ENCODE peak calls at places on chromosomes 6 and 20, in five cellular contexts. I is AG09309, B is tibial artery, M is upper lobe of left lung, K is fibroblast of pulmonary artery. Q is an unnamed sample.

GRCh38 chr20:38724603-38725457 is 544 bp downstream of the SLC32A1 start:
- DNase-seq in B (no peak), K (no peak), M (peak; percentile 66), I (no peak), Q (no peak)

GRCh38 chr20:5667703-5668528 is 82.3 kb upstream of the SHLD1 start:
- DNase-seq in M (no peak), I (no peak), B (no peak), K (no peak), Q (no peak)

GRCh38 chr20:21240394-21240793 is 62.7 kb upstream of the XRN2 start:
- DNase-seq in I (no peak), B (no peak), K (no peak), M (no peak), Q (no peak)

GRCh38 chr6:4291453-4292403 is 156.4 kb upstream of the ECI2 start:
- DNase-seq in B (no peak), K (peak; percentile 39), M (no peak), I (no peak), Q (no peak)

GRCh38 chr6:64908104-64908503 is 798.9 kb downstream of the EYS start:
- DNase-seq in B (no peak), K (no peak), I (no peak), M (no peak), Q (no peak)

GRCh38 chr20:57471496-57472210 is 53.3 kb downstream of the CTCFL start:
- DNase-seq in K (no peak), B (no peak), M (no peak), I (no peak), Q (no peak)

GRCh38 chr20:29408034-29408695 is 1849.3 kb upstream of the DEFB115 start:
- DNase-seq in K (no peak), B (no peak), I (no peak), M (peak; percentile 75), Q (no peak)

GRCh38 chr6:132115714-132116366 is 164.7 kb upstream of the CCN2 start:
- DNase-seq in I (no peak), M (no peak), K (peak; percentile 51), B (no peak), Q (no peak)

GRCh38 chr6:12748815-12749521 is 32.4 kb downstream of the PHACTR1 start:
- DNase-seq in K (no peak), B (no peak), I (no peak), M (peak; percentile 67), Q (no peak)

GRCh38 chr20:35523298-35523888 is 6.1 kb downstream of the C20orf173 start:
- DNase-seq in I (no peak), M (no peak), K (no peak), B (no peak), Q (no peak)

GRCh38 chr20:6663751-6664388 is 103.6 kb upstream of the BMP2 start:
- DNase-seq in I (no peak), B (no peak), M (no peak), K (peak; percentile 6), Q (no peak)

GRCh38 chr6:144373195-144373594 is 88.1 kb downstream of the UTRN start:
- DNase-seq in B (no peak), I (no peak), K (no peak), M (no peak), Q (no peak)

GRCh38 chr6:45576648-45577624 is 199.2 kb upstream of the SUPT3H start:
- DNase-seq in K (no peak), M (peak; percentile 12), B (no peak), I (no peak), Q (no peak)

GRCh38 chr20:63052571-63053429 is 46.0 kb upstream of the BHLHE23 start:
- DNase-seq in M (no peak), K (no peak), I (no peak), B (no peak), Q (no peak)

GRCh38 chr6:3913958-3914337 is 64.8 kb downstream of the FAM50B start:
- DNase-seq in I (no peak), K (peak; percentile 18), B (no peak), M (no peak), Q (no peak)

GRCh38 chr6:17714879-17715860 is 8.4 kb upstream of the NUP153 start:
- DNase-seq in I (peak; percentile 80), B (peak; percentile 22), K (peak; percentile 87), M (no peak), Q (no peak)

GRCh38 chr6:118776607-118777549 is 117.1 kb upstream of the ASF1A start:
- DNase-seq in I (peak; percentile 53), M (no peak), K (peak; percentile 84), B (peak; percentile 72), Q (no peak)

GRCh38 chr6:45930419-45931059 is 85.1 kb downstream of the CLIC5 start:
- DNase-seq in M (no peak), B (peak; percentile 70), I (no peak), K (peak; percentile 69), Q (peak; percentile 76)

GRCh38 chr6:5994234-5994998 is 12.3 kb downstream of the NRN1 start:
- DNase-seq in M (no peak), K (no peak), B (no peak), I (no peak), Q (no peak)

GRCh38 chr6:36776167-36776566 is 63.1 kb downstream of the CPNE5 start:
- DNase-seq in K (no peak), I (no peak), B (no peak), M (no peak), Q (no peak)

GRCh38 chr20:43590036-43590391 is 723 bp upstream of the IFT52 start:
- DNase-seq in I (no peak), B (no peak), M (no peak), K (no peak), Q (no peak)

GRCh38 chr20:50957798-50958732 is at the start of gene DPM1:
- DNase-seq in K (peak; percentile 94), M (peak; percentile 86), I (no peak), B (peak; percentile 83), Q (peak; percentile 86)

GRCh38 chr20:24146231-24146634 is 157.7 kb upstream of the GGTLC1 start:
- DNase-seq in B (no peak), I (no peak), M (no peak), K (no peak), Q (no peak)

GRCh38 chr6:160071805-160072687 is 49.6 kb upstream of the SLC22A1 start:
- DNase-seq in K (peak; percentile 13), B (no peak), M (no peak), I (no peak), Q (no peak)

GRCh38 chr6:82006027-82006738 is 241.4 kb downstream of the IBTK start:
- DNase-seq in M (no peak), K (peak; percentile 64), I (no peak), B (no peak), Q (no peak)

GRCh38 chr6:141790921-141791320 is 341.8 kb upstream of the GJE1 start:
- DNase-seq in I (no peak), B (no peak), M (no peak), K (no peak), Q (no peak)
- TF ChIP-seq CTCF in I (no peak), B (no peak), M (no peak), K (no peak), Q (no peak)

GRCh38 chr6:85792278-85792677 is 149.6 kb upstream of the SYNCRIP start:
- DNase-seq in I (no peak), M (no peak), B (no peak), K (peak; percentile 1), Q (no peak)
- TF ChIP-seq CTCF in I (no peak), M (no peak), B (no peak), K (no peak), Q (no peak)

DNA sequence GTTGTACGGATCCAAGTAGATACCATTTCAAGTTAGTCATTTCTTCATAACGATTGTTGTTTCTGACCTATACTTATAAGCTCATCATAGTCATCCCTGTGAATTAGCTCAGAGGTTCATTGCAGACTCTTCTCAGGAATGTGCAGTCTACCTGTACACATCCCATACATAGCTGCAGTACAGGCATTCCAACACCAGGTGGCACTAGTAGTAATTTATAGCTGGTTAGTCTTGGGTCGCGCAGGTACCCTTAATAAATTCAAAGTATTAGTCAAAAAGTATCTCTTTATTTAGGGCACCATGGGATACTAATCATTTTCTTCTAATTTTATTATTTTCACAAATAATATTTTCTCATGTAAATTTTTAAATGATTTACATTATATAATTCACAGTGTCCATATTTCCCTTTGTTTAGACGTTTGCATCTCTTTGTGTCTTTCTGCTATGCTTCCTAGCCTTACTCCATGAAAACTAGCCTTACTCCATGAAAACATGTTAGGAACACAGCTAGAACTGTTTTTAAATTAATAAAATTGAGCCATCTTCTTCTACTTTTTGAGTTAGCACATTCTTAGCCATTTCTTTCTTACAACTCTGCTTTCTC is 128.6 kb upstream of the FAM83B start:
- DNase-seq in I (no peak), M (no peak), K (peak; percentile 64), B (peak; percentile 65), Q (peak; percentile 77)
- TF ChIP-seq CTCF in I (peak; percentile 79), M (peak; percentile 69), K (peak; percentile 95), B (peak; percentile 50), Q (peak; percentile 93)

GRCh38 chr6:138377844-138378243 is at the start of gene SMIM28:
- DNase-seq in K (no peak), M (peak; percentile 8), B (no peak), I (no peak), Q (no peak)

GRCh38 chr6:138378463-138378862 is 758 bp downstream of the SMIM28 start:
- DNase-seq in I (no peak), K (no peak), B (no peak), M (no peak), Q (no peak)

GRCh38 chr6:138383776-138384175 is 6.1 kb downstream of the SMIM28 start:
- DNase-seq in K (no peak), M (no peak), B (no peak), I (no peak), Q (no peak)

GRCh38 chr6:138386897-138387296 is 9.2 kb downstream of the SMIM28 start:
- DNase-seq in M (no peak), K (no peak), I (no peak), B (no peak), Q (no peak)

GRCh38 chr6:138382498-138383265 is 5.0 kb downstream of the SMIM28 start:
- DNase-seq in M (peak; percentile 21), I (no peak), K (no peak), B (no peak), Q (no peak)
- TF ChIP-seq CTCF in M (no peak), I (no peak), K (no peak), B (no peak), Q (no peak)

GRCh38 chr20:9515211-9515580 is 806 bp downstream of the LAMP5 start:
- DNase-seq in B (no peak), I (no peak), K (no peak), M (peak; percentile 11), Q (no peak)
- TF ChIP-seq CTCF in B (no peak), I (no peak), K (no peak), M (no peak), Q (no peak)

GRCh38 chr6:166464068-166464410 is 81.3 kb upstream of the MPC1 start:
- DNase-seq in I (no peak), M (no peak), B (no peak), K (no peak), Q (no peak)

GRCh38 chr6:166461821-166462460 is 79.2 kb upstream of the MPC1 start:
- DNase-seq in M (no peak), K (no peak), B (no peak), I (no peak), Q (no peak)

GRCh38 chr6:166460473-166461437 is 78.0 kb upstream of the MPC1 start:
- DNase-seq in M (no peak), K (peak; percentile 36), I (no peak), B (no peak), Q (no peak)

GRCh38 chr6:166463363-166464067 is 80.8 kb upstream of the MPC1 start:
- DNase-seq in I (no peak), K (no peak), M (no peak), B (no peak), Q (no peak)

GRCh38 chr6:166462461-166463135 is 79.9 kb upstream of the MPC1 start:
- DNase-seq in I (no peak), K (no peak), B (no peak), M (peak; percentile 59), Q (no peak)
- TF ChIP-seq CTCF in I (no peak), K (no peak), B (no peak), M (no peak), Q (no peak)

GRCh38 chr6:163866192-163866591 is 451.7 kb downstream of the QKI start:
- DNase-seq in M (peak; percentile 11), I (no peak), B (no peak), K (no peak), Q (no peak)
- TF ChIP-seq CTCF in M (no peak), I (no peak), B (no peak), K (no peak), Q (no peak)